ENCODE peak calls at places on chromosomes 4 and X, in eight cellular contexts. B, W, E, Y, O, A, U and J are unnamed samples.

GRCh38 chr4:106609917-106610316 is 241.3 kb upstream of the GIMD1 start:
- DNase-seq in B (no peak), W (no peak), E (no peak), Y (no peak), O (no peak), A (no peak), U (no peak), J (no peak)

GRCh38 chrX:154485150-154486051 is 1.0 kb downstream of the UBL4A start:
- DNase-seq in B (no peak), W (no peak), E (no peak), Y (no peak), O (no peak), A (no peak), U (no peak), J (no peak)

GRCh38 chr4:137644201-137644600 is 111.9 kb upstream of the PCDH18 start:
- DNase-seq in B (no peak), W (no peak), E (no peak), Y (no peak), O (peak), A (no peak), U (peak), J (no peak)

GRCh38 chrX:17154001-17154400 is 207.5 kb downstream of the REPS2 start:
- DNase-seq in B (no peak), W (no peak), E (no peak), Y (no peak), O (peak), A (no peak), U (no peak), J (no peak)

GRCh38 chrX:50941638-50942037 is 31.1 kb downstream of the BMP15 start:
- DNase-seq in B (no peak), W (no peak), E (peak), Y (no peak), O (no peak), A (no peak), U (no peak), J (no peak)

GRCh38 chr4:165560941-165561340 is 182.1 kb downstream of the CPE start:
- DNase-seq in B (no peak), W (no peak), E (no peak), Y (no peak), O (no peak), A (no peak), U (peak), J (no peak)

GRCh38 chrX:80828232-80828631 is 18.6 kb upstream of the BRWD3 start:
- DNase-seq in B (no peak), W (no peak), E (no peak), Y (no peak), O (no peak), A (no peak), U (no peak), J (no peak)

GRCh38 chrX:1026263-1027015 is 186.0 kb downstream of the CRLF2 start:
- DNase-seq in B (no peak), W (no peak), E (no peak), Y (no peak), O (no peak), A (no peak), U (no peak), J (no peak)

GRCh38 chr4:1323635-1324442 is 23.2 kb upstream of the UVSSA start:
- DNase-seq in B (no peak), W (peak), E (peak), Y (no peak), O (peak), A (no peak), U (peak), J (no peak)